ENCODE peak calls at places on chromosome 18, in eight cellular contexts. T is mesothelial cell of epicardium, R is thoracic aorta, N is Calu3, K is kidney, H is tibial artery, Z is WERI-Rb-1, D is right lobe of liver. S is an unnamed sample.

GRCh38 chr18:34864836-34865497 is 154.9 kb downstream of the DTNA start:
- DNase-seq in K (no peak), T (no peak), Z (no peak), N (no peak), D (no peak), H (no peak), R (no peak), S (no peak)

GRCh38 chr18:25408294-25408693 is 56.3 kb upstream of the ZNF521 start:
- DNase-seq in Z (no peak), H (no peak), N (no peak), K (no peak), T (no peak), D (no peak), R (no peak), S (no peak)

GRCh38 chr18:50836521-50836957 is 16.7 kb upstream of the MRO start:
- DNase-seq in T (no peak), R (no peak), K (no peak), D (no peak), H (no peak), N (peak; percentile 51), Z (no peak), S (no peak)

GRCh38 chr18:67794512-67794911 is 278.0 kb upstream of the DSEL start:
- DNase-seq in N (no peak), D (no peak), T (no peak), K (no peak), H (no peak), R (no peak), Z (no peak), S (no peak)

GRCh38 chr18:42893991-42894390 is 221.5 kb downstream of the RIT2 start:
- DNase-seq in D (no peak), H (no peak), K (no peak), N (no peak), T (no peak), R (no peak), Z (peak; percentile 13), S (no peak)

GRCh38 chr18:47595816-47596501 is 334.5 kb downstream of the SMAD2 start:
- DNase-seq in H (no peak), N (peak; percentile 6), T (no peak), Z (peak; percentile 78), D (no peak), K (no peak), R (no peak), S (no peak)

GRCh38 chr18:58253871-58254270 is 209.8 kb downstream of the NEDD4L start:
- DNase-seq in T (no peak), D (no peak), N (no peak), R (no peak), K (no peak), H (no peak), Z (no peak), S (no peak)

GRCh38 chr18:79361766-79362522 is 33.8 kb upstream of the NFATC1 start:
- DNase-seq in R (no peak), T (no peak), H (no peak), Z (no peak), K (no peak), N (no peak), D (no peak), S (no peak)

GRCh38 chr18:9708057-9708881 is at the start of gene RAB31:
- DNase-seq in H (peak; percentile 95), D (peak; percentile 80), R (peak; percentile 37), K (peak; percentile 95), N (peak; percentile 33), Z (peak; percentile 51), T (peak; percentile 65), S (no peak)

GRCh38 chr18:25503567-25504081 is 151.7 kb upstream of the ZNF521 start:
- DNase-seq in Z (peak; percentile 21), R (peak; percentile 3), H (peak; percentile 74), N (no peak), D (no peak), T (peak; percentile 41), K (no peak), S (no peak)

DNA sequence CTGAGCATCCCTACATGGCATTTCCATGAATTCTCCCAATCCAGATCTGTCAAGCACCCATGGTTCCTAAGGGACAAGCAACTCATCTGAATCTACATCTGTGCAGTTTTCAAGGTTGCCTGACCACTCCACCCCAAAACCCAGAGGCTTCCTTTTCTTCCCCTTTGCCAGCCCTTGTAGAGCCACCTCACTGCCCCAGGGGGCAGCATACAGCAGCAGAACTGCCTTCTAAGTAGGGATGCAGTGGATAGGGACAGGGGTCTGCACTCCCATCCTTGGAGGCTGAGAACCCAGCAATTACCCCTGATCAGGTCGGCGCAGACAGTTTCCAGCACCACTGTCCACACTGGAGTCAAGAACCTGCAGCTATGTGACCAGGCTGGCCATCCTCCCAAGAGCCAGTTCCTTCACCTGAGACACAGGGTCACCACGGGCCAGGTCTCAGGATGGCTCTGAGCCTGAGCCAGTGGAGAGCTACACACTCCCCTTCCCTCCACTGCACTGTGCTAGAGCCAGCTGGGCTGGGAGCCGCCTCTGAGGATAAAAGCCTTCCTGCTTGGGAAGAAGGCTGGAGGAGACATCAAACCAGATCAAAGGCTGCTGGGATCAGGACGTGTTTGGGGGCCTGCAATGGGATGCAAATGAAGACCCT is 283.1 kb downstream of the CELF4 start:
- DNase-seq in N (peak; percentile 26), H (no peak), T (no peak), K (no peak), D (no peak), R (no peak), Z (no peak), S (no peak)
- TF ChIP-seq CTCF in N (peak; percentile 65), H (no peak), T (peak; percentile 26), K (peak; percentile 27), D (no peak), R (no peak), Z (peak; percentile 70), S (no peak)

GRCh38 chr18:62399781-62400308 is 74.7 kb downstream of the TNFRSF11A start:
- DNase-seq in D (no peak), H (no peak), T (no peak), Z (peak; percentile 47), K (no peak), N (peak; percentile 70), R (no peak), S (no peak)
- TF ChIP-seq CTCF in D (no peak), H (no peak), T (peak; percentile 13), Z (peak; percentile 68), K (no peak), N (peak; percentile 52), R (no peak), S (no peak)

GRCh38 chr18:13141209-13141608 is 77.4 kb upstream of the LDLRAD4 start:
- DNase-seq in K (no peak), N (no peak), T (no peak), H (no peak), Z (no peak), R (no peak), D (no peak), S (no peak)

GRCh38 chr18:13137041-13137938 is 81.3 kb upstream of the LDLRAD4 start:
- DNase-seq in K (peak; percentile 77), T (peak; percentile 64), H (no peak), D (peak; percentile 72), N (peak; percentile 33), R (no peak), Z (no peak), S (no peak)

GRCh38 chr18:13137939-13138821 is 80.4 kb upstream of the LDLRAD4 start:
- DNase-seq in N (peak; percentile 72), H (peak; percentile 75), Z (no peak), R (no peak), K (no peak), T (no peak), D (peak; percentile 88), S (peak; percentile 28)

GRCh38 chr18:13138822-13139139 is 79.8 kb upstream of the LDLRAD4 start:
- DNase-seq in D (no peak), H (no peak), T (no peak), K (no peak), R (no peak), Z (no peak), N (no peak), S (no peak)

DNA sequence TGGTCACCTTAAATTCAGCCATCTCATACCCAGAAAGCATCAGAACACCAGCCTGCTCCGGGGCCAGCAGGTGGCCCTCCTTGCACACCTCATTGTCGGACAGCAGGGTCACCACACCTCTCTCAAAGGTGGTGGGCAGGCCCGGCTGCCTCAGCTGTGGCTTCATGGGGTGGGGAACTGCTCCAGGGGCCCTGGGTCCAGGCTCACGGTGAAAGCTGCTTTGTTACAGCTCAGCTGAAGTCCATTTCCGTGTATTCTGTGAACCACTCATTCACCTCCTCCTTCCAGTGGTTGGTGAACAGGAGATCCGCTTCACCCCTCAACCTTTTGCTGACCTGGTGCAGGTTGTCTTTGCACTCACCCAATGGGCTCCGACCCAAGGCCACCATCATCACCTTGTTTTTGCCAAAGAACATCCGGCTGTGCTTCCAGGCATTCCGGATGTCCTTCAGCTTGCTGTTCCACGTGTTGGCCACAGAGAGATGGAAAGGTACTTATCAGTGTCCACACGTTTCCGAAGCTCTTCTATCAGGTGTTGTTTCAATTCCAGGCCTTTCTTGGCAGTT is 78.6 kb upstream of the LDLRAD4 start:
- DNase-seq in R (no peak), H (no peak), N (peak; percentile 25), T (no peak), D (no peak), K (no peak), Z (peak; percentile 41), S (no peak)
- TF ChIP-seq CTCF in R (no peak), H (no peak), N (no peak), T (no peak), D (peak; percentile 50), K (no peak), Z (peak; percentile 54), S (no peak)

GRCh38 chr18:3062798-3063563 is 50.0 kb upstream of the LPIN2 start:
- DNase-seq in Z (peak; percentile 87), K (peak; percentile 75), T (peak; percentile 50), N (peak; percentile 79), R (peak; percentile 21), D (peak; percentile 76), H (peak; percentile 79), S (peak; percentile 57)
- TF ChIP-seq CTCF in Z (peak; percentile 87), K (peak; percentile 78), T (no peak), N (peak; percentile 92), R (peak; percentile 77), D (peak; percentile 78), H (peak; percentile 62), S (no peak)

GRCh38 chr18:7877609-7878008 is 310.5 kb downstream of the PTPRM start:
- DNase-seq in Z (no peak), R (no peak), N (no peak), H (no peak), T (no peak), K (no peak), D (no peak), S (no peak)
- TF ChIP-seq CTCF in Z (no peak), R (no peak), N (no peak), H (no peak), T (no peak), K (no peak), D (no peak), S (no peak)

GRCh38 chr18:51862311-51862710 is 477.7 kb upstream of the DCC start:
- DNase-seq in R (no peak), N (no peak), H (no peak), D (no peak), K (no peak), T (no peak), Z (no peak), S (no peak)

GRCh38 chr18:51867767-51868166 is 472.2 kb upstream of the DCC start:
- DNase-seq in N (no peak), H (no peak), D (no peak), R (no peak), K (no peak), T (peak; percentile 56), Z (no peak), S (no peak)

GRCh38 chr18:51864219-51864965 is 475.6 kb upstream of the DCC start:
- DNase-seq in H (no peak), K (no peak), R (no peak), Z (no peak), N (no peak), D (no peak), T (no peak), S (no peak)

GRCh38 chr18:51861041-51861440 is 479.0 kb upstream of the DCC start:
- DNase-seq in D (no peak), T (no peak), N (no peak), K (no peak), H (no peak), R (no peak), Z (no peak), S (no peak)

GRCh38 chr18:51865538-51865937 is 474.5 kb upstream of the DCC start:
- DNase-seq in D (no peak), T (no peak), K (no peak), R (no peak), N (no peak), H (no peak), Z (no peak), S (no peak)
- TF ChIP-seq CTCF in D (no peak), T (no peak), K (no peak), R (no peak), N (no peak), H (no peak), Z (no peak), S (no peak)

S was measured in omental fat pad.